ENCODE peak calls at places on chromosome 5, in seven cellular contexts. I, B, J, W, L, C and G are unnamed samples.

GRCh38 chr5:148457183-148457620 is 73.4 kb downstream of the FBXO38 start:
- DNase-seq in I (no peak), B (no peak), J (no peak), W (no peak), L (no peak), C (no peak), G (no peak)

GRCh38 chr5:61447780-61448495 is 115.9 kb downstream of the ZSWIM6 start:
- DNase-seq in I (no peak), B (no peak), J (no peak), W (no peak), L (no peak), C (no peak), G (no peak)

GRCh38 chr5:54646285-54647101 is 128.9 kb downstream of the SNX18 start:
- DNase-seq in I (peak; percentile 50), B (peak; percentile 71), J (peak; percentile 78), W (peak; percentile 54), L (peak; percentile 88), C (peak; percentile 80), G (peak; percentile 83)

GRCh38 chr5:163496286-163496685 is 9.1 kb upstream of the MAT2B start:
- DNase-seq in I (no peak), B (no peak), J (no peak), W (no peak), L (no peak), C (no peak), G (no peak)

GRCh38 chr5:43208658-43209057 is 16.6 kb downstream of the NIM1K start:
- DNase-seq in I (no peak), B (no peak), J (no peak), W (no peak), L (no peak), C (no peak), G (no peak)

GRCh38 chr5:102718819-102719218 is 36.3 kb upstream of the PAM start:
- DNase-seq in I (no peak), B (no peak), J (no peak), W (no peak), L (no peak), C (no peak), G (no peak)

GRCh38 chr5:136620016-136620419 is 254.7 kb upstream of the TRPC7 start:
- DNase-seq in I (no peak), B (no peak), J (no peak), W (no peak), L (no peak), C (no peak), G (no peak)

GRCh38 chr5:132293066-132293991 is 865 bp upstream of the SLC22A4 start:
- DNase-seq in I (peak; percentile 96), B (peak; percentile 91), J (peak; percentile 91), W (peak; percentile 70), L (peak; percentile 90), C (peak; percentile 83), G (peak; percentile 87)

GRCh38 chr5:54765327-54765726 is 220.1 kb downstream of the ESM1 start:
- DNase-seq in I (no peak), B (no peak), J (no peak), W (no peak), L (no peak), C (no peak), G (no peak)

GRCh38 chr5:133290669-133291235 is 238.9 kb downstream of the HSPA4 start:
- DNase-seq in I (no peak), B (no peak), J (no peak), W (no peak), L (no peak), C (no peak), G (no peak)

GRCh38 chr5:40154194-40154593 is 525.5 kb upstream of the PTGER4 start:
- DNase-seq in I (no peak), B (no peak), J (no peak), W (no peak), L (no peak), C (no peak), G (no peak)

GRCh38 chr5:79133657-79134451 is 22.2 kb downstream of the BHMT start:
- DNase-seq in I (peak; percentile 81), B (no peak), J (peak; percentile 42), W (peak; percentile 60), L (peak; percentile 53), C (peak; percentile 77), G (peak; percentile 60)

GRCh38 chr5:68505917-68506860 is 290.6 kb downstream of the PIK3R1 start:
- DNase-seq in I (peak; percentile 73), B (no peak), J (no peak), W (no peak), L (no peak), C (no peak), G (no peak)

GRCh38 chr5:68502531-68502930 is 287.0 kb downstream of the PIK3R1 start:
- DNase-seq in I (no peak), B (no peak), J (no peak), W (no peak), L (no peak), C (no peak), G (no peak)

GRCh38 chr5:68504306-68504705 is 288.8 kb downstream of the PIK3R1 start:
- DNase-seq in I (no peak), B (no peak), J (no peak), W (no peak), L (no peak), C (no peak), G (no peak)

GRCh38 chr5:68499952-68500351 is 284.4 kb downstream of the PIK3R1 start:
- DNase-seq in I (no peak), B (no peak), J (no peak), W (no peak), L (no peak), C (no peak), G (no peak)

GRCh38 chr5:68500828-68501227 is 285.3 kb downstream of the PIK3R1 start:
- DNase-seq in I (no peak), B (no peak), J (no peak), W (no peak), L (no peak), C (no peak), G (no peak)
- TF ChIP-seq CTCF in I (no peak), B (no peak), J (no peak), W (no peak), L (no peak), C (no peak), G (no peak)

DNA sequence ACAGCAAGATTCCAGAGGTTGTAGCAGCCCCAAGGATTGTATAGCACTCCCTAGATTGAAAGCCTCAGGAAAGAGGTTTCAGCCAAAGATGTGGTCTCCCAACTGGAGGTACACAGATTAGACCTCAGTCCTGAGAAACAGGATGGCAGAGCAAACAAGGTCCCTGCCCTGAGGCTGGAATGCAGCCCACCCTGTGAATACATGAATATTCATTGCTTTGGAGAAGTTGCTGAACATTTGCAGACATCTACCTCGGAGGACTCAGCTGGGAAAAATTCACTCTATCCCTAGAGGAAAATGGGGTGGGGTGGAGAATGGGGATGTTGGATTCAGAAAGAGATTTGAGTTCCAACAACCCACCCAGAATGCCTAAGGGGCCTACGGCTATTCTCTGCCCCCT is 129.4 kb downstream of the SLIT3 start:
- DNase-seq in I (no peak), B (no peak), J (no peak), W (no peak), L (no peak), C (no peak), G (no peak)
- H3K27ac ChIP-seq in I (no peak overlapping the region), B (no peak overlapping the region), J (no peak overlapping the region), W (no peak overlapping the region), L (no peak overlapping the region), C (no peak overlapping the region), G (no peak overlapping the region)

GRCh38 chr5:175830586-175831300 is 40.6 kb upstream of the CPLX2 start:
- DNase-seq in I (no peak), B (no peak), J (no peak), W (no peak), L (no peak), C (no peak), G (no peak)

GRCh38 chr5:175826980-175827379 is 44.4 kb upstream of the CPLX2 start:
- DNase-seq in I (no peak), B (no peak), J (no peak), W (no peak), L (no peak), C (no peak), G (no peak)

GRCh38 chr5:175829718-175830585 is 41.4 kb upstream of the CPLX2 start:
- DNase-seq in I (no peak), B (no peak), J (no peak), W (no peak), L (no peak), C (no peak), G (no peak)

GRCh38 chr5:175825906-175826305 is 45.5 kb upstream of the CPLX2 start:
- DNase-seq in I (no peak), B (no peak), J (no peak), W (no peak), L (no peak), C (no peak), G (no peak)

DNA sequence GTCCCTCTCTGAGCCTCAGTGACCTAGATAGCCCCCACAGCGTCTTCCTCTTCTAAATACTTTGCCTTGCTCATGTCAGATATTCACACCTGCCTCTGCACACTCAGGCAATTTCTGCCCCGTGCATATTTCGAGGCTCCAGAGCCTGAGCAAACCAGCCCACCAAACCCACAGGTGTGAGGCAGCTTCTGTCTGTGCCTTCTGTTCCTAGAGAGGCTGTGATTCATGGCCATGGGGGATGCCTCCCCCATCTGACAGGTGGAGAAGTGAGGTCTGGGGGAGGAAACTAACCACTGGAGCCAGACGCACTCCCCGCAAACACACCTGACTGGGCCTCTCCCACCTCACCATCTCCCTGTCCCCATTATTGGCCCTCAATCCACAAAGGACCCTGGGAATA is 42.7 kb upstream of the CPLX2 start:
- DNase-seq in I (no peak), B (no peak), J (no peak), W (no peak), L (no peak), C (no peak), G (no peak)
- H3K4me1 ChIP-seq in I (no peaks in the 10 kb centered on the region), B (no peaks in the 10 kb centered on the region), J (no peaks in the 10 kb centered on the region), W (no peaks in the 10 kb centered on the region), L (no peaks in the 10 kb centered on the region), C (no peaks in the 10 kb centered on the region), G (no peaks in the 10 kb centered on the region)

GRCh38 chr5:65078331-65078730 is 309.6 kb downstream of the CWC27 start:
- DNase-seq in I (no peak), B (no peak), J (no peak), W (no peak), L (no peak), C (no peak), G (no peak)

GRCh38 chr5:65077653-65078052 is 308.9 kb downstream of the CWC27 start:
- DNase-seq in I (no peak), B (no peak), J (no peak), W (no peak), L (no peak), C (no peak), G (no peak)

GRCh38 chr5:65075623-65076250 is 307.0 kb downstream of the CWC27 start:
- DNase-seq in I (peak; percentile 14), B (no peak), J (no peak), W (no peak), L (no peak), C (no peak), G (no peak)

GRCh38 chr5:65072836-65073620 is 304.3 kb downstream of the CWC27 start:
- DNase-seq in I (peak; percentile 66), B (no peak), J (no peak), W (no peak), L (no peak), C (no peak), G (no peak)

DNA sequence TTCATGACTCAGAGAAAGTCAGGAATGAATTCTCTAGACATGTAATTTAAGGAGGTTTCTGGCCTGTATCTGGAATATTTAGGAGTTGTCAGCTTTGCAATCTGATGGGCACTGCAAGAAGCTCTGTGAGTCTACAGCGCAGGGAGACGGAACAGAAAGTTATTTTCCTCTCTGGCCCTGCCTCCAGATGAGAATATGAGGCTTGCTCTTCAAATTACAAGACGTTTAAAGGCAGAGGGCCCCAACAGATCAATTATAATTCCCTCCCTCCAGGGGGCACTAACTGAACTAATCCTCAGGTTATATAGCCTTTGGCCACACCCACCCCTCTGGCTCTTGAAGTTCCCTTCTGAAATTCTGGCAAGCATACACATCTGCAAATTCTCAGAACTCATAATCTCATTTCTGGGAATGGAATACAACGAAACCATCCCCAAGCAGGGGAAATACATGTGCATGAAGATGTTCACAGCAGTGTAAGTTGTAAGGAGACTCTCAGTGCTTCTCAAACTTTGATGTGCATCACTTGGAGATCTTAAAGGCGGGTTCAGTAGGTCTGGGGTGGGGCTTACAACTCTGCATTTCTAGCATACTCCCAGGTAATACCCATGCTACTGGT is 307.6 kb downstream of the CWC27 start:
- DNase-seq in I (peak; percentile 75), B (no peak), J (peak; percentile 27), W (no peak), L (peak; percentile 23), C (peak; percentile 33), G (no peak)
- TF ChIP-seq CTCF in I (no peak), B (peak; percentile 27), J (peak; percentile 29), W (no peak), L (peak; percentile 39), C (no peak), G (peak; percentile 43)